ENCODE peak calls at places on chromosomes 5 and 9, in nine cellular contexts. One of them, this sample, is unnamed.

GRCh38 chr5:143966280-143966679 is 154.3 kb downstream of the HMHB1 start:
- DNase-seq in astrocyte: no peak
- DNase-seq in upper lobe of left lung: no peak
- DNase-seq in fibroblast of the aortic adventitia: no peak
- DNase-seq in SK-N-SH: no peak
- DNase-seq in OCI-LY7: no peak
- DNase-seq in ovary: no peak
- DNase-seq in cardiac fibroblast: no peak
- DNase-seq in CD8-positive, alpha-beta T cell: no peak
- DNase-seq in this sample: no peak

GRCh38 chr9:70347046-70347445 is 67.4 kb downstream of the KLF9 start:
- DNase-seq in CD8-positive, alpha-beta T cell: no peak
- DNase-seq in upper lobe of left lung: no peak
- DNase-seq in astrocyte: no peak
- DNase-seq in ovary: no peak
- DNase-seq in SK-N-SH: no peak
- DNase-seq in OCI-LY7: no peak
- DNase-seq in cardiac fibroblast: no peak
- DNase-seq in fibroblast of the aortic adventitia: no peak
- DNase-seq in this sample: no peak

GRCh38 chr5:10563940-10564837 is at the start of gene ANKRD33B:
- DNase-seq in astrocyte: peak
- DNase-seq in fibroblast of the aortic adventitia: peak
- DNase-seq in ovary: peak
- DNase-seq in upper lobe of left lung: peak
- DNase-seq in SK-N-SH: peak
- DNase-seq in cardiac fibroblast: peak
- DNase-seq in CD8-positive, alpha-beta T cell: peak
- DNase-seq in OCI-LY7: peak
- DNase-seq in this sample: peak

GRCh38 chr9:36141761-36142160 is 5.2 kb downstream of the GLIPR2 start:
- DNase-seq in CD8-positive, alpha-beta T cell: no peak
- DNase-seq in ovary: no peak
- DNase-seq in fibroblast of the aortic adventitia: no peak
- DNase-seq in OCI-LY7: no peak
- DNase-seq in astrocyte: no peak
- DNase-seq in upper lobe of left lung: no peak
- DNase-seq in SK-N-SH: no peak
- DNase-seq in cardiac fibroblast: no peak
- DNase-seq in this sample: no peak

GRCh38 chr9:127937046-127937382 is 640 bp downstream of the DPM2 start:
- DNase-seq in ovary: no peak
- DNase-seq in cardiac fibroblast: no peak
- DNase-seq in CD8-positive, alpha-beta T cell: no peak
- DNase-seq in OCI-LY7: peak
- DNase-seq in fibroblast of the aortic adventitia: peak
- DNase-seq in astrocyte: no peak
- DNase-seq in upper lobe of left lung: no peak
- DNase-seq in SK-N-SH: no peak
- DNase-seq in this sample: no peak

GRCh38 chr9:135036861-135037465 is 50.5 kb upstream of the OLFM1 start:
- DNase-seq in CD8-positive, alpha-beta T cell: no peak
- DNase-seq in cardiac fibroblast: no peak
- DNase-seq in ovary: no peak
- DNase-seq in SK-N-SH: no peak
- DNase-seq in astrocyte: no peak
- DNase-seq in OCI-LY7: no peak
- DNase-seq in fibroblast of the aortic adventitia: no peak
- DNase-seq in upper lobe of left lung: no peak
- DNase-seq in this sample: no peak

GRCh38 chr9:98248737-98249474 is 6.5 kb downstream of the TBC1D2 start:
- DNase-seq in ovary: no peak
- DNase-seq in cardiac fibroblast: peak
- DNase-seq in OCI-LY7: no peak
- DNase-seq in fibroblast of the aortic adventitia: peak
- DNase-seq in CD8-positive, alpha-beta T cell: no peak
- DNase-seq in SK-N-SH: no peak
- DNase-seq in upper lobe of left lung: peak
- DNase-seq in astrocyte: peak
- DNase-seq in this sample: no peak

GRCh38 chr5:1524799-1525623 is 1.3 kb upstream of the LPCAT1 start:
- DNase-seq in SK-N-SH: no peak
- DNase-seq in cardiac fibroblast: no peak
- DNase-seq in CD8-positive, alpha-beta T cell: peak
- DNase-seq in fibroblast of the aortic adventitia: no peak
- DNase-seq in ovary: peak
- DNase-seq in OCI-LY7: peak
- DNase-seq in upper lobe of left lung: peak
- DNase-seq in astrocyte: no peak
- DNase-seq in this sample: peak

GRCh38 chr5:31393126-31393525 is 138.8 kb downstream of the DROSHA start:
- DNase-seq in fibroblast of the aortic adventitia: no peak
- DNase-seq in OCI-LY7: no peak
- DNase-seq in ovary: no peak
- DNase-seq in SK-N-SH: no peak
- DNase-seq in astrocyte: no peak
- DNase-seq in CD8-positive, alpha-beta T cell: no peak
- DNase-seq in upper lobe of left lung: no peak
- DNase-seq in cardiac fibroblast: no peak
- DNase-seq in this sample: no peak

GRCh38 chr9:136021891-136022681 is 60.9 kb upstream of the UBAC1 start:
- DNase-seq in cardiac fibroblast: no peak
- DNase-seq in ovary: peak
- DNase-seq in astrocyte: no peak
- DNase-seq in upper lobe of left lung: peak
- DNase-seq in CD8-positive, alpha-beta T cell: no peak
- DNase-seq in fibroblast of the aortic adventitia: no peak
- DNase-seq in OCI-LY7: no peak
- DNase-seq in SK-N-SH: no peak
- DNase-seq in this sample: no peak

GRCh38 chr5:37133939-37134338 is 115.2 kb downstream of the CPLANE1 start:
- DNase-seq in upper lobe of left lung: no peak
- DNase-seq in OCI-LY7: no peak
- DNase-seq in astrocyte: peak
- DNase-seq in SK-N-SH: no peak
- DNase-seq in fibroblast of the aortic adventitia: peak
- DNase-seq in CD8-positive, alpha-beta T cell: no peak
- DNase-seq in cardiac fibroblast: peak
- DNase-seq in ovary: no peak
- DNase-seq in this sample: no peak

GRCh38 chr5:91956738-91957137 is 573.6 kb upstream of the ARRDC3 start:
- DNase-seq in cardiac fibroblast: no peak
- DNase-seq in astrocyte: no peak
- DNase-seq in OCI-LY7: no peak
- DNase-seq in ovary: no peak
- DNase-seq in SK-N-SH: no peak
- DNase-seq in upper lobe of left lung: no peak
- DNase-seq in CD8-positive, alpha-beta T cell: no peak
- DNase-seq in fibroblast of the aortic adventitia: no peak
- DNase-seq in this sample: no peak

GRCh38 chr5:1895771-1896420 is 13.2 kb upstream of the IRX4 start:
- DNase-seq in upper lobe of left lung: no peak
- DNase-seq in SK-N-SH: no peak
- DNase-seq in fibroblast of the aortic adventitia: no peak
- DNase-seq in OCI-LY7: no peak
- DNase-seq in ovary: no peak
- DNase-seq in CD8-positive, alpha-beta T cell: no peak
- DNase-seq in astrocyte: no peak
- DNase-seq in cardiac fibroblast: no peak
- DNase-seq in this sample: peak

GRCh38 chr9:81673310-81673709 is 16.0 kb downstream of the TLE1 start:
- DNase-seq in CD8-positive, alpha-beta T cell: no peak
- DNase-seq in SK-N-SH: no peak
- DNase-seq in fibroblast of the aortic adventitia: no peak
- DNase-seq in astrocyte: no peak
- DNase-seq in OCI-LY7: no peak
- DNase-seq in upper lobe of left lung: no peak
- DNase-seq in cardiac fibroblast: no peak
- DNase-seq in ovary: no peak
- DNase-seq in this sample: no peak

GRCh38 chr5:17315710-17316221 is 98.3 kb downstream of the BASP1 start:
- DNase-seq in ovary: no peak
- DNase-seq in OCI-LY7: no peak
- DNase-seq in astrocyte: peak
- DNase-seq in cardiac fibroblast: peak
- DNase-seq in fibroblast of the aortic adventitia: peak
- DNase-seq in CD8-positive, alpha-beta T cell: no peak
- DNase-seq in SK-N-SH: no peak
- DNase-seq in upper lobe of left lung: no peak
- DNase-seq in this sample: peak

GRCh38 chr5:129830288-129830687 is 74.0 kb upstream of the CHSY3 start:
- DNase-seq in fibroblast of the aortic adventitia: no peak
- DNase-seq in cardiac fibroblast: no peak
- DNase-seq in CD8-positive, alpha-beta T cell: no peak
- DNase-seq in SK-N-SH: no peak
- DNase-seq in ovary: no peak
- DNase-seq in OCI-LY7: no peak
- DNase-seq in upper lobe of left lung: no peak
- DNase-seq in astrocyte: no peak
- DNase-seq in this sample: no peak

GRCh38 chr9:114869845-114870244 is 60.5 kb downstream of the TNFSF8 start:
- DNase-seq in OCI-LY7: peak
- DNase-seq in upper lobe of left lung: no peak
- DNase-seq in fibroblast of the aortic adventitia: no peak
- DNase-seq in cardiac fibroblast: no peak
- DNase-seq in astrocyte: no peak
- DNase-seq in SK-N-SH: no peak
- DNase-seq in ovary: no peak
- DNase-seq in CD8-positive, alpha-beta T cell: peak
- DNase-seq in this sample: no peak

GRCh38 chr5:82355921-82356454 is 77.8 kb upstream of the RPS23 start:
- DNase-seq in OCI-LY7: no peak
- DNase-seq in fibroblast of the aortic adventitia: peak
- DNase-seq in astrocyte: peak
- DNase-seq in ovary: no peak
- DNase-seq in CD8-positive, alpha-beta T cell: no peak
- DNase-seq in cardiac fibroblast: peak
- DNase-seq in upper lobe of left lung: no peak
- DNase-seq in SK-N-SH: no peak
- DNase-seq in this sample: peak

GRCh38 chr9:89477395-89477794 is 20.5 kb downstream of the SEMA4D start:
- DNase-seq in upper lobe of left lung: no peak
- DNase-seq in cardiac fibroblast: no peak
- DNase-seq in fibroblast of the aortic adventitia: no peak
- DNase-seq in SK-N-SH: no peak
- DNase-seq in OCI-LY7: no peak
- DNase-seq in ovary: no peak
- DNase-seq in astrocyte: no peak
- DNase-seq in CD8-positive, alpha-beta T cell: peak
- DNase-seq in this sample: no peak

GRCh38 chr9:112447283-112447761 is 39.3 kb upstream of the KIAA1958 start:
- DNase-seq in cardiac fibroblast: peak
- DNase-seq in astrocyte: peak
- DNase-seq in OCI-LY7: no peak
- DNase-seq in ovary: no peak
- DNase-seq in fibroblast of the aortic adventitia: peak
- DNase-seq in upper lobe of left lung: no peak
- DNase-seq in SK-N-SH: no peak
- DNase-seq in CD8-positive, alpha-beta T cell: no peak
- DNase-seq in this sample: no peak

DNA sequence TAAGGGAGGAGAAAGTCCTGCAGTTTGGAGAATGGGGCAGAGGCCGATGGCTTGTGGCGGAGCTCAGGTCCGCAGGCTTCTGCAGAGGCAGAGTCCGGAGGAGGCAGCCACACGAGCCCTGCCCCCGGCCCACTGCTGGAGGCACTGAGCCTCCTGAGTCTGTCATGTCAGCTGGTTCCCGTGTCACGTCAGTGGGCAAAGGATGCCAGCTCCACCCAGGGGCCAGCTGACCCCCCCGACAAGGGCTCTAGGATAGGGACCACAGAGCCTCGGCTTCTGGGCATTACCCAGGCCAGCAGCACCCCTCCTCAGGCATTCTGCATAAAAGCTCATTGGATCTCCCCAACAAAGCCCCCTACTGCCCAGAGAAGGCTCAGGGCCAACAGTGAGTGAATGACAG is 8.5 kb downstream of the SH3PXD2B start:
- DNase-seq in astrocyte: no peak
- DNase-seq in fibroblast of the aortic adventitia: no peak
- DNase-seq in ovary: no peak
- DNase-seq in SK-N-SH: no peak
- DNase-seq in cardiac fibroblast: no peak
- DNase-seq in OCI-LY7: no peak
- DNase-seq in CD8-positive, alpha-beta T cell: no peak
- DNase-seq in upper lobe of left lung: peak
- DNase-seq in this sample: no peak
- H3K4me3 ChIP-seq in astrocyte: no peak
- H3K4me3 ChIP-seq in fibroblast of the aortic adventitia: no peak
- H3K4me3 ChIP-seq in ovary: no peak
- H3K4me3 ChIP-seq in SK-N-SH: no peak
- H3K4me3 ChIP-seq in cardiac fibroblast: no peak
- H3K4me3 ChIP-seq in OCI-LY7: no peak
- H3K4me3 ChIP-seq in CD8-positive, alpha-beta T cell: no peak
- H3K4me3 ChIP-seq in upper lobe of left lung: no peak
- H3K4me3 ChIP-seq in this sample: no peak

GRCh38 chr9:636931-637591 is 204.4 kb upstream of the DMRT1 start:
- DNase-seq in upper lobe of left lung: no peak
- DNase-seq in ovary: no peak
- DNase-seq in SK-N-SH: no peak
- DNase-seq in CD8-positive, alpha-beta T cell: no peak
- DNase-seq in astrocyte: no peak
- DNase-seq in cardiac fibroblast: no peak
- DNase-seq in fibroblast of the aortic adventitia: no peak
- DNase-seq in OCI-LY7: no peak
- DNase-seq in this sample: no peak
- H3K4me3 ChIP-seq in upper lobe of left lung: no peak
- H3K4me3 ChIP-seq in ovary: no peak
- H3K4me3 ChIP-seq in SK-N-SH: no peak
- H3K4me3 ChIP-seq in CD8-positive, alpha-beta T cell: no peak
- H3K4me3 ChIP-seq in astrocyte: no peak
- H3K4me3 ChIP-seq in cardiac fibroblast: no peak
- H3K4me3 ChIP-seq in fibroblast of the aortic adventitia: no peak
- H3K4me3 ChIP-seq in OCI-LY7: no peak
- H3K4me3 ChIP-seq in this sample: no peak

DNA sequence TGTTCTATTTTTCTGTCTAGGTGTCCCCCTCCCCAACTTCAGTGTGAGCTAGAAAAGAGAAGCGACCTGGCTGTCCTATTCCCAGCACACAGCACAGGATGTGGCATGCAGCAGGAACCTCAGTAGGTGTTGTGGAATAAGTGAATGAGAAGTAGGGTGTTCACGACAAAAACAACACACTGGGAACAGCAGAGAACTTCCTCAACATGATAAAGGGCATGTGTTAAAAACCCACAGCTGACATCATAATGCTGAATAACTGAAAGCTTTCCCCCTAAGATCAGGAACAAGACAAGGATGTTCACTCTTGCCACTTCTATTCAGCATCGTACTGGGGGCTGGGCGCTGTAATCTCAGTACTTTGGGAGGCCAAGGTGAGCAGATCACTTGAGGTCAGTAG is 155.6 kb upstream of the ZNF618 start:
- DNase-seq in ovary: no peak
- DNase-seq in fibroblast of the aortic adventitia: no peak
- DNase-seq in cardiac fibroblast: no peak
- DNase-seq in SK-N-SH: no peak
- DNase-seq in OCI-LY7: no peak
- DNase-seq in astrocyte: no peak
- DNase-seq in upper lobe of left lung: no peak
- DNase-seq in CD8-positive, alpha-beta T cell: no peak
- DNase-seq in this sample: no peak
- H3K4me3 ChIP-seq in ovary: no peak
- H3K4me3 ChIP-seq in fibroblast of the aortic adventitia: no peak
- H3K4me3 ChIP-seq in cardiac fibroblast: no peak
- H3K4me3 ChIP-seq in SK-N-SH: no peak
- H3K4me3 ChIP-seq in OCI-LY7: no peak
- H3K4me3 ChIP-seq in astrocyte: no peak
- H3K4me3 ChIP-seq in upper lobe of left lung: no peak
- H3K4me3 ChIP-seq in CD8-positive, alpha-beta T cell: no peak
- H3K4me3 ChIP-seq in this sample: no peak

GRCh38 chr5:40687316-40687715 is 7.6 kb downstream of the PTGER4 start:
- DNase-seq in upper lobe of left lung: no peak
- DNase-seq in astrocyte: no peak
- DNase-seq in CD8-positive, alpha-beta T cell: no peak
- DNase-seq in ovary: no peak
- DNase-seq in cardiac fibroblast: no peak
- DNase-seq in SK-N-SH: no peak
- DNase-seq in fibroblast of the aortic adventitia: no peak
- DNase-seq in OCI-LY7: no peak
- DNase-seq in this sample: no peak
- H3K4me3 ChIP-seq in upper lobe of left lung: no peak
- H3K4me3 ChIP-seq in astrocyte: no peak
- H3K4me3 ChIP-seq in CD8-positive, alpha-beta T cell: no peak
- H3K4me3 ChIP-seq in ovary: no peak
- H3K4me3 ChIP-seq in cardiac fibroblast: no peak
- H3K4me3 ChIP-seq in SK-N-SH: no peak
- H3K4me3 ChIP-seq in fibroblast of the aortic adventitia: no peak
- H3K4me3 ChIP-seq in OCI-LY7: no peak
- H3K4me3 ChIP-seq in this sample: no peak

This sample was measured in MG63.